ENCODE peak calls at places on chromosomes 12 and 14, in ten cellular contexts. A, Y, D, S, V, X, C, J, E and I are unnamed samples.

GRCh38 chr14:94677747-94678146 is 65.6 kb downstream of the SERPINA3 start:
- DNase-seq in A (no peak), Y (no peak), D (no peak), S (no peak), V (no peak), X (no peak), C (no peak), J (no peak), E (no peak), I (no peak)

GRCh38 chr12:65524666-65525065 is 246.2 kb downstream of the MSRB3 start:
- DNase-seq in A (peak; percentile 69), Y (no peak), D (no peak), S (no peak), V (no peak), X (peak; percentile 63), C (no peak), J (peak; percentile 73), E (no peak), I (no peak)

GRCh38 chr12:77031745-77032144 is 33.6 kb downstream of the E2F7 start:
- DNase-seq in A (no peak), Y (no peak), D (no peak), S (no peak), V (no peak), X (peak; percentile 11), C (no peak), J (peak; percentile 27), E (no peak), I (no peak)

GRCh38 chr12:11171953-11172675 is 1.1 kb downstream of the SMIM10L1 start:
- DNase-seq in A (peak; percentile 56), Y (no peak), D (no peak), S (no peak), V (no peak), X (peak; percentile 34), C (peak; percentile 21), J (peak; percentile 38), E (no peak), I (no peak)

GRCh38 chr12:6277982-6278438 is 32.5 kb upstream of the PLEKHG6 start:
- DNase-seq in A (no peak), Y (no peak), D (peak; percentile 21), S (peak; percentile 68), V (no peak), X (no peak), C (peak; percentile 38), J (no peak), E (no peak), I (peak; percentile 91)

GRCh38 chr12:124093297-124093696 is 120.3 kb downstream of the ZNF664 start:
- DNase-seq in A (no peak), Y (no peak), D (no peak), S (no peak), V (no peak), X (no peak), C (no peak), J (no peak), E (no peak), I (no peak)

GRCh38 chr14:23694085-23694975 is 58.2 kb downstream of the DHRS2 start:
- DNase-seq in A (peak; percentile 91), Y (no peak), D (no peak), S (no peak), V (no peak), X (peak; percentile 34), C (peak; percentile 5), J (peak; percentile 74), E (no peak), I (no peak)

GRCh38 chr14:63752449-63753169 is 24.7 kb upstream of the SGPP1 start:
- DNase-seq in A (peak; percentile 48), Y (no peak), D (no peak), S (no peak), V (no peak), X (peak; percentile 6), C (peak; percentile 73), J (peak; percentile 36), E (no peak), I (no peak)

GRCh38 chr12:126156806-126157574 is 1091.8 kb downstream of the AACS start:
- DNase-seq in A (no peak), Y (no peak), D (no peak), S (no peak), V (no peak), X (no peak), C (no peak), J (no peak), E (peak; percentile 32), I (no peak)

GRCh38 chr12:54126696-54127537 is 61.9 kb downstream of the SMUG1 start:
- DNase-seq in A (no peak), Y (no peak), D (peak; percentile 66), S (peak; percentile 55), V (peak; percentile 54), X (no peak), C (no peak), J (no peak), E (no peak), I (peak; percentile 28)

GRCh38 chr12:53427905-53428594 is 4.4 kb downstream of the AMHR2 start:
- DNase-seq in A (peak; percentile 50), Y (no peak), D (no peak), S (no peak), V (no peak), X (peak; percentile 33), C (peak; percentile 91), J (peak; percentile 34), E (no peak), I (no peak)

DNA sequence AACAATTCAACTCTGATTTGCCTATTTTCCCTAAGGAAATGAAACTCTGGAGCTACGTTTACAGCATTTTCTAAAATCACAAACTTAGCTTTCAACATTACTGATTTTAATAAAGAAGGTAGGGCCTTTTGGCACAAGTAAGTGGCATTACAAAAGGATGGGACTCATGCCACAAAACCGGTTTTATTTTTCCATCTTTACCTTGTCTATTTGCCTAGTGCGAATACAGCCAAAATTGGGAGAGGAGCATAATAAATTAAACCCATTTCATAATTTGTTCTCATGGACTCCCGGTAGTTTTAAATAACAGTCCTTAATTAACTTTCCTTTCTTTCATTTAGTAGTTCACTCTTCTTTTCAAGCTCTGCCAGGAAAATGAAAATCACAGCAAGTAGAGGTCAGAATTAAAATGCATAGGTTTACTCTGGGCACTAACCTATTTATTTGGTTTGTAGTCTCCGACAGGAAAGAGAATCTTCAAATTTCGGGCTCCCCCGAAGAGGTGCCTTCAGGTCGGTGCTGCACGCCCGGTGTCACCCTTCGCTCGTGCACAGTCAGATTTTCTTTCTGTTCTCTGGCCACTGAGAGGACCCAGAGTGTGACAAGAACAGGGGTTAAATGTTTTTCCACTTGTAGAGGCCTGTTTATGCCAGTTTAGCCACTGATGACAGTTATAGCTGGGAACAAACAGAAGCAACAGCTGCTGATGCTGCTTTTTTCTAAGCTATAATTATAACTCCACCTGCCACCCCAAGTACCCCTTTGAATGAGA is at the start of gene BEST3:
- DNase-seq in A (no peak), Y (peak; percentile 92), D (no peak), S (no peak), V (no peak), X (no peak), C (no peak), J (no peak), E (no peak), I (no peak)
- H3K4me3 ChIP-seq in A (no peak within 1 kb of the TSS), Y (peak within 1 kb of the TSS; percentile 95), D (peak within 1 kb of the TSS; percentile 40), S (no peak within 1 kb of the TSS), V (no peak within 1 kb of the TSS), X (no peak within 1 kb of the TSS), C (no peak within 1 kb of the TSS), J (no peak within 1 kb of the TSS), E (no peak within 1 kb of the TSS), I (no peak within 1 kb of the TSS)

GRCh38 chr14:100899841-100900771 is 3.4 kb downstream of the RTL1 start:
- DNase-seq in A (no peak), Y (no peak), D (no peak), S (no peak), V (no peak), X (no peak), C (no peak), J (peak; percentile 19), E (no peak), I (no peak)
- H3K4me3 ChIP-seq in A (no peak overlapping the region), Y (no peak overlapping the region), D (peak overlapping the region; percentile 27), S (no peak overlapping the region), V (no peak overlapping the region), X (no peak overlapping the region), C (no peak overlapping the region), J (no peak overlapping the region), E (no peak overlapping the region), I (no peak overlapping the region)

GRCh38 chr12:16495196-16495595 is 110.8 kb downstream of the LMO3 start:
- DNase-seq in A (no peak), Y (no peak), D (no peak), S (no peak), V (no peak), X (no peak), C (no peak), J (no peak), E (no peak), I (no peak)

GRCh38 chr12:16492820-16493797 is 112.9 kb downstream of the LMO3 start:
- DNase-seq in A (no peak), Y (no peak), D (no peak), S (no peak), V (no peak), X (no peak), C (no peak), J (no peak), E (no peak), I (no peak)

GRCh38 chr12:16492240-16492639 is 113.7 kb downstream of the LMO3 start:
- DNase-seq in A (no peak), Y (no peak), D (no peak), S (no peak), V (no peak), X (no peak), C (peak; percentile 9), J (no peak), E (peak; percentile 1), I (no peak)
- H3K4me3 ChIP-seq in A (no peak overlapping the region), Y (no peak overlapping the region), D (no peak overlapping the region), S (no peak overlapping the region), V (no peak overlapping the region), X (no peak overlapping the region), C (no peak overlapping the region), J (no peak overlapping the region), E (no peak overlapping the region), I (no peak overlapping the region)

GRCh38 chr12:68793436-68793835 is 14.5 kb upstream of the MDM2 start:
- DNase-seq in A (no peak), Y (no peak), D (no peak), S (no peak), V (no peak), X (no peak), C (no peak), J (no peak), E (no peak), I (no peak)
- H3K4me3 ChIP-seq in A (no peak overlapping the region), Y (no peak overlapping the region), D (no peak overlapping the region), S (no peak overlapping the region), V (no peak overlapping the region), X (no peak overlapping the region), C (no peak overlapping the region), J (no peak overlapping the region), E (no peak overlapping the region), I (no peak overlapping the region)